ENCODE peak calls at places on chromosomes 6 and 20, in five cellular contexts. F, N, A, Z and I are unnamed samples.

GRCh38 chr6:28675600-28675999 is 149.9 kb downstream of the GPX5 start:
- DNase-seq in Z (no peak), A (no peak), F (no peak), N (no peak), I (no peak)

GRCh38 chr6:111973897-111974639 is 79.8 kb upstream of the CCN6 start:
- DNase-seq in F (no peak), N (no peak), A (no peak), Z (peak), I (peak)

GRCh38 chr6:16851044-16851540 is 89.8 kb upstream of the ATXN1 start:
- DNase-seq in F (no peak), A (no peak), Z (no peak), N (no peak), I (no peak)

GRCh38 chr20:3323398-3323797 is 84.1 kb downstream of the DNAAF9 start:
- DNase-seq in A (no peak), Z (no peak), N (no peak), F (no peak), I (peak)

GRCh38 chr20:14264869-14265268 is 72.5 kb downstream of the FLRT3 start:
- DNase-seq in Z (peak), A (no peak), F (no peak), N (no peak), I (peak)

GRCh38 chr20:56925696-56926101 is 296.6 kb downstream of the TFAP2C start:
- DNase-seq in F (peak), Z (no peak), A (no peak), N (no peak), I (no peak)

GRCh38 chr6:47483853-47484546 is 6.4 kb downstream of the CD2AP start:
- DNase-seq in F (no peak), Z (peak), A (no peak), N (no peak), I (peak)

GRCh38 chr20:23454816-23455215 is 2.1 kb upstream of the CST11 start:
- DNase-seq in Z (no peak), F (no peak), A (no peak), N (no peak), I (no peak)

GRCh38 chr6:16751251-16751946 is 9.9 kb downstream of the ATXN1 start:
- DNase-seq in A (no peak), N (no peak), F (no peak), Z (peak), I (no peak)

GRCh38 chr6:132380358-132380757 is 20.9 kb downstream of the MOXD1 start:
- DNase-seq in Z (peak), F (no peak), A (no peak), N (no peak), I (no peak)

GRCh38 chr6:139990865-139991264 is 616.4 kb upstream of the CITED2 start:
- DNase-seq in Z (peak), F (peak), N (no peak), A (no peak), I (peak)

GRCh38 chr6:111993342-111993741 is 60.6 kb upstream of the CCN6 start:
- DNase-seq in F (no peak), A (no peak), N (no peak), Z (no peak), I (no peak)

GRCh38 chr6:10495014-10495413 is 26.1 kb upstream of the GCNT2 start:
- DNase-seq in Z (no peak), N (no peak), A (no peak), F (no peak), I (no peak)

GRCh38 chr20:18052856-18053255 is 4.9 kb downstream of the OVOL2 start:
- DNase-seq in F (no peak), A (no peak), Z (no peak), N (no peak), I (no peak)

GRCh38 chr6:99458319-99458718 is 33.2 kb upstream of the PNISR start:
- DNase-seq in F (peak), N (no peak), A (no peak), Z (peak), I (peak)

GRCh38 chr20:34528921-34529297 is 12.7 kb downstream of the DYNLRB1 start:
- DNase-seq in A (peak), Z (no peak), F (no peak), N (no peak), I (no peak)

GRCh38 chr6:161301338-161301737 is 27.5 kb upstream of the AGPAT4 start:
- DNase-seq in A (no peak), Z (peak), N (peak), F (no peak), I (peak)

GRCh38 chr6:30720738-30721197 is 616 bp downstream of the TUBB start:
- DNase-seq in Z (peak), N (peak), A (peak), F (peak), I (peak)

GRCh38 chr6:78911218-78911617 is 43.9 kb downstream of the IRAK1BP1 start:
- DNase-seq in A (no peak), N (no peak), F (no peak), Z (no peak), I (peak)
- H3K4me3 ChIP-seq in A (no peak), N (peak), F (peak), Z (no peak), I (no peak)

GRCh38 chr20:35617397-35618031 is 1.9 kb downstream of the SPAG4 start:
- DNase-seq in F (peak), A (peak), Z (peak), N (peak), I (peak)
- TF ChIP-seq CTCF in F (peak), A (peak), Z (peak), N (peak), I (peak)

GRCh38 chr6:156396791-156397418 is 380.3 kb upstream of the ARID1B start:
- DNase-seq in A (peak), F (peak), N (no peak), Z (no peak), I (no peak)

GRCh38 chr6:156398371-156398770 is 378.8 kb upstream of the ARID1B start:
- DNase-seq in A (no peak), N (no peak), F (no peak), Z (no peak), I (no peak)

GRCh38 chr6:156391977-156392376 is 385.2 kb upstream of the ARID1B start:
- DNase-seq in A (no peak), N (no peak), F (no peak), Z (no peak), I (no peak)

GRCh38 chr6:156395276-156395675 is 381.9 kb upstream of the ARID1B start:
- DNase-seq in F (no peak), N (no peak), A (no peak), Z (no peak), I (no peak)

DNA sequence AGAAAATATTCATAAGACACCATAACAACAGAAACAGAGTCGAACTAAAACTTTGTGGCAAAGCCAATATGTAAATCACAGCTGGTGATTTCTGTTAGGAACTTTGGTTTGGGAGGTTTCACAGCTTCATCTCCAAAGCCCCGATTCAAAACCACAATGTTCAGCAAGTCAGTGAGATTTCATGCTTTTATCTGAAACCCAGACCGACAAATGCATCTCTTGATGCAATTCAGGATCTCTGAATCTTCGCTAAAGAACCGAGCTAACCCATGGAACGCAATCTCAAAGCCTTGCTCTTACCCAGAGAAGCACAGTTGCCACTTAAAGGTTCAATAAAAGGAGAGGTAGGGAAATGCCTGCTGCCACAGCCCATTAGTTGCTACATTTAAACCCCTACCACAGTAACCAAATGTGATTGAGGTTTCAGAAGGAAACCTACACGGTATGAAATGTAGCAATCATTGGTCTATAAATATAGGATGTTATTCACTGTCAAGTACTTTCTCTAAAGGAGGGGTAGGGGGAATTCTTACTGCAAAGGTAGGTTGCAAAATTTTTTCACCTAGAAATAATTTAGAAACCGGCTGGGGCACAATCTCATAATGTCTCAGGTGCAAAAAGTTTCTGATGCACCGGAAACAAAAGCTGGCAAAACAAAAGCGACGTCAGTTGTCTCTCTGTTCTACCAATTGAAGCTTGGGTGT is 381.0 kb upstream of the ARID1B start:
- DNase-seq in A (no peak), Z (no peak), N (no peak), F (no peak), I (no peak)
- H3K4me3 ChIP-seq in A (no peak), Z (no peak), N (no peak), F (peak), I (no peak)

DNA sequence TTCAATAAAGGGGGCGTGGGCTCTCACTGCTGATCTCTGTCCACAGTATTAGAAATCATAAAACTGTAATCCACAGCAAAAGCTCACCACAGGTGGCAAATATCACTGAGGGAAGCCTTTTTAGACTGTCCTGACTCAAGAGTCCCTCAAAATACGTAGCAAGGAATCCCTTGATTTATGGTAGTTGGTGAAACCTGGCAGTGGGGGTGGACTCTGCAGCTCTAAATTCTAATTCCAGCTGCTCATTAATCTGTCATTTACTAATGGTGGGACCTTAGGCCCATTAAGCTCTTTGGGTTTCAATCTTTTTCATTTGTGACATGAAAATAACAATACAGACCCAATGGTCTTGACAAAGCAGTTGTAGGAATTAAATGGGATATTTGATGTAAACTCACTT is 32.3 kb downstream of the GMDS start:
- DNase-seq in F (no peak), A (no peak), N (no peak), Z (no peak), I (no peak)
- TF ChIP-seq CTCF in F (no peak), A (no peak), N (no peak), Z (no peak), I (no peak)

GRCh38 chr6:82057846-82058554 is 189.5 kb downstream of the IBTK start:
- DNase-seq in A (no peak), Z (peak), N (no peak), F (no peak), I (peak)
- H3K4me3 ChIP-seq in A (no peak), Z (no peak), N (no peak), F (no peak), I (no peak)

GRCh38 chr6:120826253-120826652 is 508.0 kb downstream of the TBC1D32 start:
- DNase-seq in Z (no peak), A (no peak), N (no peak), F (peak), I (no peak)
- TF ChIP-seq CTCF in Z (no peak), A (no peak), N (no peak), F (peak), I (no peak)

DNA sequence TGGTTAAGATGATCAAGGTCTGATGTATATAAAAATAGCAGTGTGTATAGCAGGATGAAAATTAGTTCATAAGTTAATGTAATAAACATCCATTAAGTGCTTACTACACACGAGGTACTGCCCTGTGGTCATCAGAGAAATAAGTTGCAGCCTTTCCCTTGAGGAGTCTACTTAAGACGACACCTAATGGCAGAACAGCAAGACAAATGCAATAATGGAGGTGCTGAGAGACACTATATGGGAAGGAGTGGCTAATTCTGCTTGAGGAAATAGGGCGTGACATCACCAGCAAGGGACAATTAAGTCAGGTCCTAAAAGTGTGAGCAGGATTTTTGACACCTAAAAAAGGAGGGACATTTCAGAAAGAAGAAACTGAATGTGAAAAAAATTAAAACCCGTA is 75.2 kb downstream of the BACH2 start:
- DNase-seq in Z (no peak), F (peak), A (no peak), N (no peak), I (no peak)
- H3K4me3 ChIP-seq in Z (no peak), F (no peak), A (no peak), N (no peak), I (no peak)

DNA sequence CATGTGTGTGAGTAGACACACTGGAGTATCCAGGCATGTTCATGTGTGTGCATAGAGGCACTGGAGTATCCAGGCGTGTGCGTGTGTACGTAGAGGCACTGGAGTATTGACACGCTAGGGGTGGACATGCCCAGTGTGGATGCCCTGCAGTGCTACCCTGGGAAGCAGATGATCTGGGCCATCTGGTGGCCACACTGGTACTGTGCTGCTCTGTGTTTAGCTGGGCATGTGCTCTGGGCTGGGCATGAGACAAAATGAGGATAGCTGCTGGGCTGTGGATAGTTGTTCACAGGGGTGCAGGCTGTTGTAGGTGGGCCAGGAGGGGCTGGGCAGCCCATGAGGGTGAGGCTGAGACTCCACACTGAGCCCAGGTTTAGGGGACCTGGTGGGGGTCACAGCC is 24.0 kb upstream of the NPBWR2 start:
- DNase-seq in A (no peak), Z (no peak), N (no peak), F (no peak), I (peak)
- TF ChIP-seq CTCF in A (no peak), Z (no peak), N (no peak), F (no peak), I (peak)

GRCh38 chr20:53599039-53599362 is 5.4 kb upstream of the ZNF217 start:
- DNase-seq in A (no peak), Z (no peak), F (no peak), N (no peak), I (no peak)

GRCh38 chr20:53598140-53599038 is 4.8 kb upstream of the ZNF217 start:
- DNase-seq in A (no peak), F (no peak), N (no peak), Z (no peak), I (no peak)

GRCh38 chr20:53599378-53599777 is 5.7 kb upstream of the ZNF217 start:
- DNase-seq in F (no peak), Z (no peak), A (no peak), N (no peak), I (no peak)

GRCh38 chr20:53597085-53597482 is 3.4 kb upstream of the ZNF217 start:
- DNase-seq in Z (no peak), A (no peak), F (no peak), N (no peak), I (peak)

GRCh38 chr20:53597521-53598120 is 4.0 kb upstream of the ZNF217 start:
- DNase-seq in N (no peak), Z (no peak), A (no peak), F (no peak), I (no peak)
- H3K4me3 ChIP-seq in N (no peak), Z (no peak), A (no peak), F (no peak), I (no peak)